ENCODE peak calls at places on chromosome 6, in four cellular contexts. One of them, this sample, is unnamed.
A peak's percentile ranks its signal among the peaks of the same experiment; 100 is the strongest.

GRCh38 chr6:149852180-149852579 is 12.0 kb downstream of the LRP11 start:
- DNase-seq in naive B cell: peak; percentile 60
- DNase-seq in activated CD4-positive, CD25-positive, alpha-beta regulatory T cell: no peak
- DNase-seq in NCI-H1092 treated with DMSO at 0.1 percent for 48 hours: peak; percentile 5
- DNase-seq in this sample: peak; percentile 40

GRCh38 chr6:158666637-158667359 is 16.9 kb downstream of the SYTL3 start:
- DNase-seq in NCI-H1092 treated with DMSO at 0.1 percent for 48 hours: peak; percentile 36
- DNase-seq in activated CD4-positive, CD25-positive, alpha-beta regulatory T cell: no peak
- DNase-seq in naive B cell: no peak
- DNase-seq in this sample: no peak

GRCh38 chr6:100353276-100354015 is 111.3 kb downstream of the SIM1 start:
- DNase-seq in naive B cell: no peak
- DNase-seq in NCI-H1092 treated with DMSO at 0.1 percent for 48 hours: no peak
- DNase-seq in activated CD4-positive, CD25-positive, alpha-beta regulatory T cell: no peak
- DNase-seq in this sample: no peak

GRCh38 chr6:43274127-43274915 is 23.7 kb upstream of the SLC22A7 start:
- DNase-seq in NCI-H1092 treated with DMSO at 0.1 percent for 48 hours: no peak
- DNase-seq in naive B cell: no peak
- DNase-seq in activated CD4-positive, CD25-positive, alpha-beta regulatory T cell: no peak
- DNase-seq in this sample: no peak

GRCh38 chr6:105483492-105483891 is 80.6 kb upstream of the PREP start:
- DNase-seq in NCI-H1092 treated with DMSO at 0.1 percent for 48 hours: no peak
- DNase-seq in naive B cell: no peak
- DNase-seq in activated CD4-positive, CD25-positive, alpha-beta regulatory T cell: no peak
- DNase-seq in this sample: no peak

GRCh38 chr6:154874684-154875594 is 120.2 kb upstream of the TIAM2 start:
- DNase-seq in naive B cell: no peak
- DNase-seq in NCI-H1092 treated with DMSO at 0.1 percent for 48 hours: no peak
- DNase-seq in activated CD4-positive, CD25-positive, alpha-beta regulatory T cell: no peak
- DNase-seq in this sample: no peak

GRCh38 chr6:96795481-96795880 is 41.8 kb downstream of the GPR63 start:
- DNase-seq in naive B cell: peak; percentile 18
- DNase-seq in activated CD4-positive, CD25-positive, alpha-beta regulatory T cell: no peak
- DNase-seq in NCI-H1092 treated with DMSO at 0.1 percent for 48 hours: no peak
- DNase-seq in this sample: no peak

GRCh38 chr6:117477988-117478852 is 4.3 kb upstream of the DCBLD1 start:
- DNase-seq in NCI-H1092 treated with DMSO at 0.1 percent for 48 hours: no peak
- DNase-seq in naive B cell: no peak
- DNase-seq in activated CD4-positive, CD25-positive, alpha-beta regulatory T cell: no peak
- DNase-seq in this sample: no peak

GRCh38 chr6:149405823-149406765 is 6.0 kb downstream of the SUMO4 start:
- DNase-seq in naive B cell: no peak
- DNase-seq in activated CD4-positive, CD25-positive, alpha-beta regulatory T cell: no peak
- DNase-seq in NCI-H1092 treated with DMSO at 0.1 percent for 48 hours: no peak
- DNase-seq in this sample: no peak